ENCODE peak calls at places on chromosome 10, in four cellular contexts. One of them, this sample, is unnamed.

GRCh38 chr10:50439187-50439586 is 184.6 kb downstream of the SGMS1 start:
- DNase-seq in IMR-90: no peak
- DNase-seq in astrocyte: no peak
- DNase-seq in NT2/D1: no peak
- DNase-seq in this sample: no peak

GRCh38 chr10:24802378-24802777 is 78.7 kb upstream of the ARHGAP21 start:
- DNase-seq in IMR-90: no peak
- DNase-seq in astrocyte: no peak
- DNase-seq in NT2/D1: no peak
- DNase-seq in this sample: no peak

GRCh38 chr10:66627156-66627555 is 298.7 kb upstream of the LRRTM3 start:
- DNase-seq in IMR-90: no peak
- DNase-seq in astrocyte: no peak
- DNase-seq in NT2/D1: peak; percentile 35
- DNase-seq in this sample: peak; percentile 61

GRCh38 chr10:49037187-49037586 is 78.1 kb downstream of the VSTM4 start:
- DNase-seq in IMR-90: peak; percentile 56
- DNase-seq in astrocyte: peak; percentile 90
- DNase-seq in NT2/D1: no peak
- DNase-seq in this sample: no peak

GRCh38 chr10:29634764-29635625 is at the start of gene SVIL:
- DNase-seq in IMR-90: peak; percentile 71
- DNase-seq in astrocyte: peak; percentile 72
- DNase-seq in NT2/D1: no peak
- DNase-seq in this sample: no peak

GRCh38 chr10:33377658-33378025 is 43.2 kb upstream of the NRP1 start:
- DNase-seq in IMR-90: peak; percentile 48
- DNase-seq in astrocyte: peak; percentile 73
- DNase-seq in NT2/D1: no peak
- DNase-seq in this sample: no peak

GRCh38 chr10:6203331-6204062 is 765 bp downstream of the PFKFB3 start:
- DNase-seq in IMR-90: peak; percentile 47
- DNase-seq in astrocyte: peak; percentile 30
- DNase-seq in NT2/D1: peak; percentile 25
- DNase-seq in this sample: peak; percentile 74

GRCh38 chr10:32962541-32962940 is 4.5 kb upstream of the ITGB1 start:
- DNase-seq in IMR-90: no peak
- DNase-seq in astrocyte: peak; percentile 69
- DNase-seq in NT2/D1: no peak
- DNase-seq in this sample: no peak

GRCh38 chr10:110358869-110359629 is 54.3 kb upstream of the SMNDC1 start:
- DNase-seq in IMR-90: no peak
- DNase-seq in astrocyte: peak; percentile 58
- DNase-seq in NT2/D1: no peak
- DNase-seq in this sample: no peak

GRCh38 chr10:125591846-125592245 is 91.1 kb downstream of the TEX36 start:
- DNase-seq in IMR-90: no peak
- DNase-seq in astrocyte: no peak
- DNase-seq in NT2/D1: no peak
- DNase-seq in this sample: no peak

GRCh38 chr10:87847550-87847949 is 15.8 kb downstream of the KLLN start:
- DNase-seq in IMR-90: peak; percentile 60
- DNase-seq in astrocyte: no peak
- DNase-seq in NT2/D1: no peak
- DNase-seq in this sample: no peak

GRCh38 chr10:45809829-45810228 is 37.5 kb downstream of the AGAP4 start:
- DNase-seq in IMR-90: peak; percentile 6
- DNase-seq in astrocyte: no peak
- DNase-seq in NT2/D1: no peak
- DNase-seq in this sample: peak; percentile 51

GRCh38 chr10:114822771-114823463 is 1.3 kb downstream of the FHIP2A start:
- DNase-seq in IMR-90: peak; percentile 74
- DNase-seq in astrocyte: peak; percentile 49
- DNase-seq in NT2/D1: no peak
- DNase-seq in this sample: peak; percentile 49

GRCh38 chr10:16545126-16545736 is 23.6 kb upstream of the C1QL3 start:
- DNase-seq in IMR-90: peak; percentile 29
- DNase-seq in astrocyte: no peak
- DNase-seq in NT2/D1: no peak
- DNase-seq in this sample: peak; percentile 37

GRCh38 chr10:73253226-73253557 is 748 bp upstream of the MRPS16 start:
- DNase-seq in IMR-90: no peak
- DNase-seq in astrocyte: no peak
- DNase-seq in NT2/D1: no peak
- DNase-seq in this sample: no peak

GRCh38 chr10:17523917-17524316 is 69.5 kb upstream of the ST8SIA6 start:
- DNase-seq in IMR-90: no peak
- DNase-seq in astrocyte: no peak
- DNase-seq in NT2/D1: no peak
- DNase-seq in this sample: no peak

GRCh38 chr10:25015927-25016348 is at the start of gene ENKUR:
- DNase-seq in IMR-90: peak; percentile 90
- DNase-seq in astrocyte: peak; percentile 91
- DNase-seq in NT2/D1: peak; percentile 86
- DNase-seq in this sample: peak; percentile 95

GRCh38 chr10:92052088-92052487 is 128.5 kb downstream of the BTAF1 start:
- DNase-seq in IMR-90: no peak
- DNase-seq in astrocyte: no peak
- DNase-seq in NT2/D1: no peak
- DNase-seq in this sample: no peak

GRCh38 chr10:124994573-124995473 is 52.9 kb downstream of the ZRANB1 start:
- DNase-seq in IMR-90: no peak
- DNase-seq in astrocyte: no peak
- DNase-seq in NT2/D1: no peak
- DNase-seq in this sample: no peak

GRCh38 chr10:130634796-130635195 is 498.6 kb downstream of the GLRX3 start:
- DNase-seq in IMR-90: no peak
- DNase-seq in astrocyte: no peak
- DNase-seq in NT2/D1: no peak
- DNase-seq in this sample: no peak

GRCh38 chr10:1578392-1579140 is 158.8 kb downstream of the ADARB2 start:
- DNase-seq in IMR-90: no peak
- DNase-seq in astrocyte: no peak
- DNase-seq in NT2/D1: no peak
- DNase-seq in this sample: no peak
- H3K9me3 ChIP-seq in IMR-90: peaks cover 46% of the 10 kb centered on the region
- H3K9me3 ChIP-seq in astrocyte: peaks cover 6% of the 10 kb centered on the region
- H3K9me3 ChIP-seq in NT2/D1: no peaks in the 10 kb centered on the region
- H3K9me3 ChIP-seq in this sample: no peaks in the 10 kb centered on the region

GRCh38 chr10:71294091-71294561 is 24.9 kb upstream of the SLC29A3 start:
- DNase-seq in IMR-90: no peak
- DNase-seq in astrocyte: no peak
- DNase-seq in NT2/D1: no peak
- DNase-seq in this sample: no peak
- H3K36me3 ChIP-seq in IMR-90: peaks cover 8% of the 10 kb centered on the region
- H3K36me3 ChIP-seq in astrocyte: peaks cover 3% of the 10 kb centered on the region
- H3K36me3 ChIP-seq in NT2/D1: peaks cover 86% of the 10 kb centered on the region
- H3K36me3 ChIP-seq in this sample: no peaks in the 10 kb centered on the region

DNA sequence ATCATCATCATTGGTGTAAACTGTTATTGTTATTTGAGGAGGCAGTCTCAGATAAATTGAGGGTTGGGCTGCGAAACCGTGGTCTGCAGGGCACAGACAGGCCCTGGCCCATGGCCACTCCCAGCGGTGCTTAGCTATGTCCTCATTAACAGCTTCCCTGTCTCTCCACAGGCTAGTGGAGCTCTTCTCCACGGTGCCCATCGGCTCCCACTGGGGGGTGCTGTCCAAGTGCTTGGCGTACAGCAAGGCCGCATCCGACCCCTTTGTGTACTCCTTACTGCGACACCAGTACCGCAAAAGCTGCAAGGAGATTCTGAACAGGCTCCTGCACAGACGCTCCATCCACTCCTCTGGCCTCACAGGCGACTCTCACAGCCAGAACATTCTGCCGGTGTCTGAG is 21.6 kb downstream of the GPR26 start:
- DNase-seq in IMR-90: no peak
- DNase-seq in astrocyte: no peak
- DNase-seq in NT2/D1: no peak
- DNase-seq in this sample: no peak
- H3K9me3 ChIP-seq in IMR-90: peaks cover 40% of the 10 kb centered on the region
- H3K9me3 ChIP-seq in astrocyte: no peaks in the 10 kb centered on the region
- H3K9me3 ChIP-seq in NT2/D1: no peaks in the 10 kb centered on the region
- H3K9me3 ChIP-seq in this sample: no peaks in the 10 kb centered on the region

GRCh38 chr10:79172881-79173280 is 104.1 kb downstream of the ZMIZ1 start:
- DNase-seq in IMR-90: no peak
- DNase-seq in astrocyte: no peak
- DNase-seq in NT2/D1: no peak
- DNase-seq in this sample: no peak

GRCh38 chr10:79170226-79170752 is 101.5 kb downstream of the ZMIZ1 start:
- DNase-seq in IMR-90: no peak
- DNase-seq in astrocyte: no peak
- DNase-seq in NT2/D1: no peak
- DNase-seq in this sample: no peak

GRCh38 chr10:79168231-79168630 is 99.5 kb downstream of the ZMIZ1 start:
- DNase-seq in IMR-90: no peak
- DNase-seq in astrocyte: no peak
- DNase-seq in NT2/D1: no peak
- DNase-seq in this sample: no peak

GRCh38 chr10:79173582-79174262 is 105.0 kb downstream of the ZMIZ1 start:
- DNase-seq in IMR-90: no peak
- DNase-seq in astrocyte: no peak
- DNase-seq in NT2/D1: no peak
- DNase-seq in this sample: no peak

DNA sequence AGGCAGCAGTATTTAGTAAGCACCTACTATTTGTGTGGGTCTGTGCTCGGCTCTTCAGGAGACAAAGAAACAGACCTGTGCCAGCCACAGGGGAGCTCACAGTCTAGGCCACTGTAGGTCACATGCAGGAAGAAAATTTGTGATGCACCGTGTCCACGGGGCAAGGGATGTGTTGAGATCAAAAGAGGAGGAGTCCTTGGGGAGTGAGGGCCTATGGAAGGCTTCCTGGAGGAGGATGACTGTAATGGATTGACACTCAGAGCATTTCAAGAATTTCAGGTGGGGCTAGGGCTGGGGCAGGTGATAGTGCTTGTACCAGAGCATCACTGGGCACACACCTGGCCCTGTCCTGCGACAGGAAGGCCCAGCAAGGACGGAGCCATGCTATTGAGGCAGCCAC is 102.7 kb downstream of the ZMIZ1 start:
- DNase-seq in IMR-90: no peak
- DNase-seq in astrocyte: no peak
- DNase-seq in NT2/D1: no peak
- DNase-seq in this sample: no peak
- H3K36me3 ChIP-seq in IMR-90: peaks cover 57% of the 10 kb centered on the region
- H3K36me3 ChIP-seq in astrocyte: peaks cover 34% of the 10 kb centered on the region
- H3K36me3 ChIP-seq in NT2/D1: peaks cover 64% of the 10 kb centered on the region
- H3K36me3 ChIP-seq in this sample: no peaks in the 10 kb centered on the region

This sample was measured in HAP-1.